ENCODE peak calls at places on chromosome 13, in seven cellular contexts. A is lower lobe of right lung, C is K562, L is Panc1, W is left lung, N is body of pancreas, T is heart right ventricle. V is an unnamed sample. For H3K4me1, the result is how much of the 10 kb centered on the place peaks cover.

GRCh38 chr13:53782400-53783030 is 753.9 kb downstream of the OLFM4 start:
- ATAC-seq in A (peak), C (no peak), L (peak), W (peak), N (peak), T (no peak), V (peak)

GRCh38 chr13:52809310-52809769 is 39.1 kb downstream of the PCDH8 start:
- ATAC-seq in A (peak), C (peak), L (peak), W (peak), N (peak), T (no peak), V (no peak)

GRCh38 chr13:110221331-110221730 is 85.6 kb downstream of the COL4A1 start:
- ATAC-seq in A (no peak), C (no peak), L (no peak), W (no peak), N (no peak), T (no peak), V (peak)

GRCh38 chr13:23392925-23393645 is 40.4 kb downstream of the SACS start:
- ATAC-seq in A (no peak), C (no peak), L (no peak), W (no peak), N (no peak), T (peak), V (no peak)

GRCh38 chr13:21895769-21896168 is 224.9 kb downstream of the FGF9 start:
- ATAC-seq in A (no peak), C (no peak), L (no peak), W (no peak), N (no peak), T (no peak), V (no peak)

GRCh38 chr13:110017379-110017778 is 231.0 kb upstream of the IRS2 start:
- ATAC-seq in A (peak), C (no peak), L (no peak), W (peak), N (peak), T (no peak), V (peak)

GRCh38 chr13:94342436-94343242 is 136.8 kb downstream of the DCT start:
- ATAC-seq in A (no peak), C (no peak), L (no peak), W (no peak), N (no peak), T (no peak), V (no peak)

GRCh38 chr13:46605824-46606554 is 53.0 kb downstream of the LRCH1 start:
- ATAC-seq in A (peak), C (no peak), L (no peak), W (peak), N (no peak), T (no peak), V (no peak)

GRCh38 chr13:27349458-27349857 is 75.0 kb upstream of the GTF3A start:
- ATAC-seq in A (no peak), C (no peak), L (no peak), W (no peak), N (no peak), T (no peak), V (no peak)

GRCh38 chr13:65932587-65933239 is 1297.4 kb downstream of the PCDH9 start:
- ATAC-seq in A (no peak), C (no peak), L (no peak), W (no peak), N (no peak), T (no peak), V (no peak)

GRCh38 chr13:28001049-28001448 is 12.6 kb upstream of the URAD start:
- ATAC-seq in A (no peak), C (no peak), L (no peak), W (no peak), N (no peak), T (peak), V (no peak)

GRCh38 chr13:113203507-113204377 is 4.7 kb downstream of the PCID2 start:
- ATAC-seq in A (no peak), C (no peak), L (no peak), W (no peak), N (no peak), T (peak), V (no peak)

GRCh38 chr13:60134376-60134775 is 29.4 kb downstream of the DIAPH3 start:
- ATAC-seq in A (no peak), C (peak), L (no peak), W (no peak), N (no peak), T (no peak), V (no peak)

GRCh38 chr13:114026128-114026880 is 52.4 kb upstream of the C13orf46 start:
- ATAC-seq in A (no peak), C (no peak), L (no peak), W (no peak), N (peak), T (no peak), V (peak)

GRCh38 chr13:80133631-80134083 is 207.3 kb downstream of the SPRY2 start:
- ATAC-seq in A (peak), C (no peak), L (peak), W (peak), N (no peak), T (peak), V (peak)

GRCh38 chr13:36814465-36814864 is 4.6 kb upstream of the RFXAP start:
- ATAC-seq in A (no peak), C (peak), L (no peak), W (no peak), N (no peak), T (no peak), V (no peak)

GRCh38 chr13:112985803-112986408 is 16.9 kb downstream of the MCF2L start:
- ATAC-seq in A (no peak), C (no peak), L (no peak), W (no peak), N (no peak), T (no peak), V (no peak)

GRCh38 chr13:100203696-100204367 is 114.9 kb downstream of the PCCA start:
- ATAC-seq in A (no peak), C (no peak), L (no peak), W (no peak), N (no peak), T (no peak), V (no peak)

GRCh38 chr13:50682966-50683365 is 160.5 kb downstream of the DLEU7 start:
- ATAC-seq in A (no peak), C (no peak), L (no peak), W (no peak), N (no peak), T (no peak), V (no peak)

GRCh38 chr13:50686547-50686946 is 156.9 kb downstream of the DLEU7 start:
- ATAC-seq in A (no peak), C (no peak), L (no peak), W (no peak), N (no peak), T (no peak), V (no peak)

GRCh38 chr13:50687545-50687944 is 155.9 kb downstream of the DLEU7 start:
- ATAC-seq in A (no peak), C (no peak), L (no peak), W (no peak), N (no peak), T (no peak), V (no peak)

GRCh38 chr13:50684366-50684765 is 159.1 kb downstream of the DLEU7 start:
- ATAC-seq in A (peak), C (no peak), L (no peak), W (peak), N (no peak), T (peak), V (no peak)

GRCh38 chr13:50685491-50685890 is 158.0 kb downstream of the DLEU7 start:
- ATAC-seq in A (no peak), C (no peak), L (no peak), W (peak), N (no peak), T (peak), V (no peak)
- H3K27ac ChIP-seq in A (peak), C (no peak), L (no peak), W (peak), N (no peak), T (peak), V (peak)

GRCh38 chr13:41017153-41017552 is 2.0 kb downstream of the ELF1 start:
- ATAC-seq in A (peak), C (peak), L (peak), W (peak), N (no peak), T (no peak), V (no peak)

GRCh38 chr13:41018583-41018909 is 570 bp downstream of the ELF1 start:
- ATAC-seq in A (peak), C (peak), L (no peak), W (peak), N (no peak), T (no peak), V (no peak)

GRCh38 chr13:41019027-41019487 is at the start of gene ELF1:
- ATAC-seq in A (peak), C (peak), L (peak), W (peak), N (peak), T (peak), V (peak)

GRCh38 chr13:41017744-41018582 is 1.2 kb downstream of the ELF1 start:
- ATAC-seq in A (peak), C (peak), L (no peak), W (peak), N (no peak), T (no peak), V (no peak)

GRCh38 chr13:41019578-41020347 is 647 bp upstream of the ELF1 start:
- ATAC-seq in A (peak), C (no peak), L (no peak), W (peak), N (peak), T (no peak), V (no peak)
- H3K4me1 ChIP-seq in A (under half), C (under half), L (under half), W (under half), N (half or more), T (under half), V (under half)

GRCh38 chr13:67857581-67858310 is 627.6 kb upstream of the PCDH9 start:
- ATAC-seq in A (no peak), C (no peak), L (no peak), W (no peak), N (no peak), T (no peak), V (no peak)
- H3K27ac ChIP-seq in A (no peak), C (no peak), L (no peak), W (no peak), N (no peak), T (no peak), V (no peak)

DNA sequence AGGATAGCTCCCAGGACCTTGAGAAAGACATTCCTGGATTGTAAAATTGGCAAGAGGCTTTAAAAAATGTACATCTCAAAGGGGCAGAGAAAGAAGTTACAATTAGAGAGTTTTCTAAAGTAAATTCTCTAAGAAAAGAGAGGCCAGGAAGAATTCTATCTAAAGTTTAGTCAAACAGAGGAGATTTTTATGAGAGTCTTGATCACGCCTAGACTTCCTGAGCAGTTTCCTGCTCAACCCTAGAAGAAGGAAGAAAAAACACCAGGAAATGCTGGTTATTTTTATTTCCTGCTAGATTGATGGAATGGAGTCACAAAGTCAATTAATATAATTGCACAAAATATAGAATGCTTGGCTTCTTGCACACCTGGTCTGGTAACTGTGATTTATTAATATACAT is 269.1 kb downstream of the PCDH20 start:
- ATAC-seq in A (no peak), C (no peak), L (no peak), W (no peak), N (no peak), T (no peak), V (no peak)
- H3K4me1 ChIP-seq in A (under half), C (under half), L (under half), W (under half), N (under half), T (under half), V (under half)

DNA sequence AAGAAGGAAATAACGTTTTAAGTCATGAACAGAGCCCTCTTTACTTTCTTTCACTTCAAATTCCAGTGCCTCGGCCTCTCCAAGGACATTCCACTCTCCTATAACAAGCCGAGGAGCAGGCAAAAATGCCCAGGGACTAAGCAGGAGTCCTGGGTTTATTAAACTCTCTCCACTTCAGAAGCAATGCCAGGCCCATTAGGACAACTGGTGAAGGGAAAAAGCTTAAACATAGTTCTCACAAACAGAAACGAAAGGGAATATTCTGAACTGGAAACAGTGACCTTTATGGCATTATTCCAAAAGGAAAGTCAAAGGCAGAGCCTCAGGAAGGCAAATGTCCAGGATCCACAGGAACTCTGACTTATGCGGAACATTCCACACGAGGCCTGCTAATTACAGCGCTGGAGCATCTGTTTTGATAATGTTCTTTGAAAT is 30.9 kb upstream of the MED4 start:
- ATAC-seq in A (peak), C (no peak), L (no peak), W (peak), N (peak), T (peak), V (peak)
- H3K27ac ChIP-seq in A (peak), C (no peak), L (no peak), W (peak), N (peak), T (peak), V (peak)

GRCh38 chr13:106132216-106132615 is 403.2 kb downstream of the EFNB2 start:
- ATAC-seq in A (no peak), C (no peak), L (no peak), W (peak), N (peak), T (no peak), V (no peak)
- H3K4me1 ChIP-seq in A (under half), C (under half), L (under half), W (under half), N (under half), T (under half), V (under half)

GRCh38 chr13:43087960-43088580 is 64.7 kb downstream of the DNAJC15 start:
- ATAC-seq in A (peak), C (no peak), L (no peak), W (peak), N (peak), T (no peak), V (peak)
- H3K27ac ChIP-seq in A (peak), C (no peak), L (no peak), W (peak), N (peak), T (peak), V (no peak)

GRCh38 chr13:77465595-77466195 is 69.8 kb upstream of the SCEL start:
- ATAC-seq in A (no peak), C (no peak), L (no peak), W (no peak), N (no peak), T (no peak), V (peak)

GRCh38 chr13:77457989-77458388 is 77.5 kb upstream of the SCEL start:
- ATAC-seq in A (no peak), C (no peak), L (no peak), W (no peak), N (no peak), T (no peak), V (no peak)

GRCh38 chr13:77459616-77460015 is 75.9 kb upstream of the SCEL start:
- ATAC-seq in A (no peak), C (no peak), L (no peak), W (no peak), N (no peak), T (no peak), V (no peak)

DNA sequence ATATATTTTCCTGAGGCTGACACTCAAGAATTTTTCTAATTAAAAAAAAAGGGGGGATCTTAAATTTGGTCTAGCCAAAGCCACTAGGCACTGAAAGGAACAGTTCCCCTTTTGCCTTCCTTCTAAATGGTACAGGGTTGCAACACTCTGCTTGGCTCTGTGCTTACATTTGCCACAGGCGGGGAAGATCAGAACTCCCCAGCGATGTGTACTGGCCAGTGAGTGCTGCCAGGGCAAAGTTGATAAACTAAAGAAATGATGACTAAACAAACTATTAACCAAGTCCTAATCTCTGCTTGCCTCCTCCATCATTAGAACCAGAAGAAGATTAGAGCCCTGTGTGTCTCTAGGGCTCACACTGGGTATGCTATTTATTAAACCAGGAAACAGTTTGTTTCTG is 75.3 kb upstream of the SCEL start:
- ATAC-seq in A (peak), C (no peak), L (no peak), W (peak), N (no peak), T (peak), V (peak)
- H3K4me1 ChIP-seq in A (under half), C (under half), L (under half), W (under half), N (under half), T (under half), V (under half)

GRCh38 chr13:97212540-97213146 is 9.5 kb upstream of the MBNL2 start:
- ATAC-seq in A (peak), C (peak), L (peak), W (peak), N (peak), T (no peak), V (no peak)
- H3K27ac ChIP-seq in A (no peak), C (no peak), L (peak), W (no peak), N (no peak), T (no peak), V (no peak)

GRCh38 chr13:33183431-33184130 is 102.0 kb downstream of the STARD13 start:
- ATAC-seq in A (no peak), C (no peak), L (no peak), W (no peak), N (no peak), T (no peak), V (no peak)
- H3K4me1 ChIP-seq in A (under half), C (under half), L (under half), W (under half), N (half or more), T (half or more), V (under half)